ENCODE peak calls at places on chromosomes 4 and X, in five cellular contexts. V, M, D, R and Y are unnamed samples.

GRCh38 chrX:119880552-119881437 is 9.2 kb downstream of the NDUFA1 start:
- DNase-seq in R (peak), D (no peak), V (peak), M (peak), Y (no peak)

GRCh38 chr4:8594097-8595038 is 1.8 kb downstream of the CPZ start:
- DNase-seq in R (peak), M (peak), V (peak), D (peak), Y (no peak)

GRCh38 chrX:22922961-22923360 is 76.8 kb upstream of the DDX53 start:
- DNase-seq in D (no peak), R (peak), V (no peak), M (no peak), Y (no peak)

GRCh38 chr4:38598489-38598888 is 65.5 kb upstream of the KLF3 start:
- DNase-seq in D (no peak), V (no peak), R (no peak), M (no peak), Y (no peak)

GRCh38 chr4:75733369-75733768 is 9.0 kb downstream of the USO1 start:
- DNase-seq in M (no peak), D (no peak), V (no peak), R (no peak), Y (no peak)

GRCh38 chr4:31411606-31412005 is 691.4 kb downstream of the PCDH7 start:
- DNase-seq in M (no peak), V (no peak), R (no peak), D (no peak), Y (no peak)

GRCh38 chrX:49209434-49210251 is 9.7 kb upstream of the SYP start:
- DNase-seq in D (no peak), M (peak), V (no peak), R (no peak), Y (no peak)

GRCh38 chr4:130187587-130187986 is 1091.6 kb downstream of the C4orf33 start:
- DNase-seq in R (no peak), M (no peak), D (no peak), V (no peak), Y (no peak)

GRCh38 chr4:7201351-7202305 is 9.3 kb downstream of the SORCS2 start:
- DNase-seq in D (no peak), M (no peak), V (no peak), R (no peak), Y (peak)

GRCh38 chrX:53048169-53049126 is at the start of gene GPR173:
- DNase-seq in R (no peak), M (no peak), V (peak), D (no peak), Y (peak)

GRCh38 chrX:150643271-150643670 is 49.9 kb upstream of the MTMR1 start:
- DNase-seq in V (no peak), R (no peak), M (no peak), D (no peak), Y (no peak)

DNA sequence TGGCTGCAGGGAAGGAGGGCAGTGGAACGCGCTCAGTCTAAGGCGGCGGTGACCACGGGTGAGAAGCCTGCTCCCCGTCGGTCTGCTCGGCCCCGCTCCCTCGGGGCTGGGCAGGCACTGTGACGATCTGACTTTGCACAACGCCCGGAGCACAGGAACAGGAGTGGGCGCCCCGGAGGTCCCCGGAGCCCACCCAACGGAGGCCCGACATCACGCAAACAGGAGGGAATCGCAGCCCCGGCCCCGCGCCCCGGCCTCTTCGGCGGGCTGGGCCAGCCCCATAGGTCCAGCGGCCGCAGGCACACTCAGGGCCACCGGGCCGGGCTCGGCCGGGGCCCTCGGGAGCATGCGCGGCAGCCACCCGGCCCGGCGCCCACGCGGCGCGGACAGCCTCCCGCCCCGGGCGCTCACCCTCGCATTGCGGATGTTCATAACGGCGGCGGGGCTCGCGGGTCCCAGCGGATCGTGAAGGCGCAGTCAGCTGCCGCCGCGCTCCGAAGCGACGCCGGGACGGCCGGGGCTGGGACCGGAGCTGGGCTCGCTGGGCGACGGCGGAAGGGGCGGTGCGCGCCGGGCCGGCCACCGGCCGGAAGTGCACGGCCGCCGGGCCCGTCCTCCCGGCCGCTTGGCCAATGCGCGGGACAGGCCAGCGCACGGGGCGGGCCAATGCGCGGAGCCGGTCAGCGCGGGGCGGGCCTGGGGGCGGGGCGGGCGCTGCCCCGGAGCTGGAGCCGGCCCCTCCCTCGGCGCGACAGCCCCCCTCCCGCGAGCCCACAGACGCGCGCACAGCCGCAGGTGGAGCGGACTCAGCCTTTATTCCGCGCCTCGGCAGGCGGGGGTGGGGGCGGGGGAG is at the start of gene NAA10:
- DNase-seq in R (peak), V (peak), M (peak), D (peak), Y (peak)
- TF ChIP-seq POLR2AphosphoS5 in R (no peak), V (peak), M (peak), D (peak), Y (peak)

GRCh38 chr4:165621983-165622382 is 243.2 kb downstream of the CPE start:
- DNase-seq in R (no peak), V (no peak), M (peak), D (no peak), Y (no peak)
- TF ChIP-seq POLR2AphosphoS5 in R (no peak), V (no peak), M (no peak), D (no peak), Y (no peak)

DNA sequence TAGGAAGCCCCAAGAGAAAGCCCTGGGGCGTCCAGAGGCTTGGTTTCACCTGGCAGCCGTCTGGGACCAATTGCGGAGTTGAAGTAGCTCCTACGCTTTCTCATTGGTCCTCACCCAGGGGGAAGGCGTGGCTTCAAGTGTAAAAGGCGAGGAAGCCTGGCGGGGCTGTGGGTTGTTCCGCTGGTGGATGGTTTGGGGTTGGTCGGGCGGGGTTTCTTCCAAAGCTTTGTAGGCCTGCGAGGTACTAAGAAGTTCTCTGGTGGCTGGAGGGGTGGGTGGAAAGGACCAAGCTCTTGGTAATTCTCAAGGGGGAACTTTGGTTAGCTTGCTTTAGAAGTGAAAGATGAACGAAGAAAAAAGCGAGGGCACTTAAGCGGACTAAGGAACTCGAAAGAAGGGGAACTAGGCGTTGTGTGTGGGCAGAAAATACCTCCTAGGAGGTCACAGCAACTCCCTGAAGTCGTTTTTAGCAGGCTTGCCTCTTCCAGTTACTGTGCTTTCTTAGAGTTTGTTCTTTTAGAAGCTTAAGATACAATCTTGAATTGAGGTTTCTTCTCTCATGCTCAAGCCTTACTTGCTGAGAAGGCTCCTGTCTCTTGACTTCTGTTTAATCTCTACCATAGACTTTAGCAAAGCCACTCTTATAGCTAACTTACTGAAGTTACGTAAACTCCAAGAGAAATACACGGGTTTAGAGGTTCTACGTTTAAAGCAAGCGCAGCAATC is 36.7 kb downstream of the CCNG2 start:
- DNase-seq in R (no peak), D (peak), M (peak), V (peak), Y (peak)
- TF ChIP-seq POLR2AphosphoS5 in R (no peak), D (no peak), M (no peak), V (no peak), Y (no peak)

GRCh38 chrX:112841114-112841819 is 636 bp upstream of the AMOT start:
- DNase-seq in R (peak), V (peak), D (peak), M (peak), Y (peak)
- TF ChIP-seq POLR2AphosphoS5 in R (peak), V (peak), D (no peak), M (no peak), Y (peak)

DNA sequence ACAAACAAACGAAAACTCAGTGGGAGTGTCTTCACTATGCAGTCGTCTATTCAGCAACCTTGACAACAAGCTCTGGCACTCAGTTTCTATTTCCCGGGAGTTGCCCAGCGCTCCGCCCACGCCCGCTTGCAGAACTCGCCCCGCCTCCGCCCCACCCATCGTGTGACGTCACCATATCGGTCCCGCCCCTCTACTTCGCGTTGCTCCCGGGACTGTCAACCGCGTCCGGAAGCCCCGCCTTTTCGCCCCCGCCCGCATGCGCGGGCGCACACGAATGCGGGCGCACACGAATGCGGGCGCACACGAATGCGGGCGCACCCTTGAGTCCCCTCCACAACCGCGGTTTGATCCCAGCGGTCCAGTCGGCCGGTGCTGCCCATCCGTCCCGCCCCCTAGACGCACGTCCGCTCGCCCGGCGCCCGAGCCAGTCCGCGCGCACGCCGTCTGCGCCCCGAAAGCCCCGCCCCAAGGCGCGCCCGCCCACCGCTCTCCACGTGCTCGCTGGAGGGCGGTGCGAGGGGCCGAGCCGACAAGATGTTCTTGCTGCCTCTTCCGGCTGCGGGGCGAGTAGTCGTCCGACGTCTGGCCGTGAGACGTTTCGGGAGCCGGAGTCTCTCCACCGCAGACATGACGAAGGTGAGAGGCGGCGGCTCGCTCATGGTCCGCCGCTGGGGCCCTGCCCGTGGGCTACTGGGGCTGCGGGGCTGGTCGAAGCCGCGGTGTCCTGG is at the start of gene LAP3:
- DNase-seq in D (peak), V (peak), R (peak), M (peak), Y (peak)
- TF ChIP-seq POLR2AphosphoS5 in D (peak), V (peak), R (peak), M (peak), Y (peak)

DNA sequence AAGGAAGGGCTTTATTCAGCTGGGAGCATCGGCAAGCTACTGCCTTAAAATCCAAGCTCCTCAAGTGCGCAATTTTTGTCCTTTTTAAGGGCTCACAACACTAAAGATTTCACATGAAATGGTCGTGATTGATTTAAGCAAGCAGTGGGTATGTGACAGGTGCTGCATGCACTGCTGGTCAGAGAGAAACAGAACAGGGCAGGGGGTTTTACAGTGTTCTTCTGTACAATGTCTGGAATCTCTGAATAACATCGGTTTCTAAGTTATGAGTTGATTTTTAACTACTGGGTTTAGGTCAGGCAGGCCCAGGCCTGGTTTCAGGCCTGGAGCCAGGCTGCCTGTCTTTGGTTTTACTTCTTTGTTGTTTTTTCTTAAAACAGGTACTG is 6.0 kb downstream of the UGT2B17 start:
- DNase-seq in R (no peak), V (no peak), D (no peak), M (no peak), Y (no peak)
- TF ChIP-seq POLR2AphosphoS5 in R (no peak), V (no peak), D (no peak), M (no peak), Y (no peak)

GRCh38 chr4:93237526-93237925 is 591.0 kb upstream of the ATOH1 start:
- DNase-seq in V (no peak), M (no peak), D (no peak), R (no peak), Y (no peak)

DNA sequence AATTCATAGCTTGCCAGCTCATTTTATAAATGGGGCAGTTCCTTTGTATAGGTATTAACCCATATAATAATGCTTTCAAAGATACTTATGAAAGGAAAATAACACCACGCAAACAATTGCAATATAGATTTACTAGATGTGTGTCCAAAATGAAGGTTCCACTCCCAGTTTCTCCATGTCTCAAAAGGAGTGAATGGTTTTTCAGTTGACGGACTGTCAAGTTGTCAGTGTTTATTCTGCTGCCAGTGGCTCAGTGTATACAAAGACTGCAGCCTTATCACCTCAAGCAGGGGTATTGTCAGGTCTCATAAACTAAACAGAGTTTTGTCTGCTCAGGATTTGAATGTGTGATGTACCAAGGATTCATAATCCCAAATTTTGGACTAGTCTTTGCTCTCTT is 585.3 kb upstream of the ATOH1 start:
- DNase-seq in V (no peak), R (no peak), D (no peak), M (no peak), Y (no peak)
- TF ChIP-seq POLR2AphosphoS5 in V (no peak), R (no peak), D (no peak), M (no peak), Y (no peak)